ENCODE peak calls at places on chromosomes 12 and 14, in seven cellular contexts. One of them, this sample, is unnamed.

GRCh38 chr12:56957229-56958052 is at the start of gene RDH16:
- DNase-seq in tibial artery: no peak
- DNase-seq in Caki2: no peak
- DNase-seq in stimulated activated CD8-positive, alpha-beta memory T cell treated with anti-CD3 and anti-CD28 coated beads, Interleukin-15, amount 100 ng/mL, for 48 hours: no peak
- DNase-seq in glutamatergic neuron: no peak
- DNase-seq in C1 segment of cervical spinal cord: no peak
- DNase-seq in NCI-H1436: no peak
- DNase-seq in this sample: no peak

GRCh38 chr12:52259850-52260249 is 14.6 kb upstream of the KRT86 start:
- DNase-seq in tibial artery: peak
- DNase-seq in Caki2: no peak
- DNase-seq in stimulated activated CD8-positive, alpha-beta memory T cell treated with anti-CD3 and anti-CD28 coated beads, Interleukin-15, amount 100 ng/mL, for 48 hours: no peak
- DNase-seq in glutamatergic neuron: no peak
- DNase-seq in C1 segment of cervical spinal cord: no peak
- DNase-seq in NCI-H1436: no peak
- DNase-seq in this sample: peak

GRCh38 chr12:54418441-54419087 is 502 bp downstream of the ITGA5 start:
- DNase-seq in tibial artery: no peak
- DNase-seq in Caki2: no peak
- DNase-seq in stimulated activated CD8-positive, alpha-beta memory T cell treated with anti-CD3 and anti-CD28 coated beads, Interleukin-15, amount 100 ng/mL, for 48 hours: no peak
- DNase-seq in glutamatergic neuron: no peak
- DNase-seq in C1 segment of cervical spinal cord: no peak
- DNase-seq in NCI-H1436: no peak
- DNase-seq in this sample: no peak

GRCh38 chr12:120015313-120015712 is 26.3 kb downstream of the BICDL1 start:
- DNase-seq in tibial artery: no peak
- DNase-seq in Caki2: no peak
- DNase-seq in stimulated activated CD8-positive, alpha-beta memory T cell treated with anti-CD3 and anti-CD28 coated beads, Interleukin-15, amount 100 ng/mL, for 48 hours: peak
- DNase-seq in glutamatergic neuron: no peak
- DNase-seq in C1 segment of cervical spinal cord: no peak
- DNase-seq in NCI-H1436: no peak
- DNase-seq in this sample: no peak

GRCh38 chr12:80262372-80263170 is 163.2 kb downstream of the OTOGL start:
- DNase-seq in tibial artery: no peak
- DNase-seq in Caki2: peak
- DNase-seq in stimulated activated CD8-positive, alpha-beta memory T cell treated with anti-CD3 and anti-CD28 coated beads, Interleukin-15, amount 100 ng/mL, for 48 hours: no peak
- DNase-seq in glutamatergic neuron: no peak
- DNase-seq in C1 segment of cervical spinal cord: no peak
- DNase-seq in NCI-H1436: no peak
- DNase-seq in this sample: no peak

GRCh38 chr14:105487986-105488777 is 1.5 kb downstream of the CRIP1 start:
- DNase-seq in tibial artery: no peak
- DNase-seq in Caki2: no peak
- DNase-seq in stimulated activated CD8-positive, alpha-beta memory T cell treated with anti-CD3 and anti-CD28 coated beads, Interleukin-15, amount 100 ng/mL, for 48 hours: no peak
- DNase-seq in glutamatergic neuron: no peak
- DNase-seq in C1 segment of cervical spinal cord: no peak
- DNase-seq in NCI-H1436: no peak
- DNase-seq in this sample: no peak

GRCh38 chr12:48002179-48002601 is 2.1 kb downstream of the COL2A1 start:
- DNase-seq in tibial artery: no peak
- DNase-seq in Caki2: no peak
- DNase-seq in stimulated activated CD8-positive, alpha-beta memory T cell treated with anti-CD3 and anti-CD28 coated beads, Interleukin-15, amount 100 ng/mL, for 48 hours: no peak
- DNase-seq in glutamatergic neuron: no peak
- DNase-seq in C1 segment of cervical spinal cord: no peak
- DNase-seq in NCI-H1436: no peak
- DNase-seq in this sample: no peak

GRCh38 chr14:31834616-31835015 is 242.5 kb upstream of the ARHGAP5 start:
- DNase-seq in tibial artery: no peak
- DNase-seq in Caki2: no peak
- DNase-seq in stimulated activated CD8-positive, alpha-beta memory T cell treated with anti-CD3 and anti-CD28 coated beads, Interleukin-15, amount 100 ng/mL, for 48 hours: no peak
- DNase-seq in glutamatergic neuron: no peak
- DNase-seq in C1 segment of cervical spinal cord: no peak
- DNase-seq in NCI-H1436: no peak
- DNase-seq in this sample: peak

GRCh38 chr14:103476631-103477030 is 46.0 kb downstream of the CKB start:
- DNase-seq in tibial artery: no peak
- DNase-seq in Caki2: no peak
- DNase-seq in stimulated activated CD8-positive, alpha-beta memory T cell treated with anti-CD3 and anti-CD28 coated beads, Interleukin-15, amount 100 ng/mL, for 48 hours: no peak
- DNase-seq in glutamatergic neuron: no peak
- DNase-seq in C1 segment of cervical spinal cord: no peak
- DNase-seq in NCI-H1436: no peak
- DNase-seq in this sample: no peak

GRCh38 chr14:21999400-21999799 is 325.8 kb upstream of the OR4E1 start:
- DNase-seq in tibial artery: no peak
- DNase-seq in Caki2: no peak
- DNase-seq in stimulated activated CD8-positive, alpha-beta memory T cell treated with anti-CD3 and anti-CD28 coated beads, Interleukin-15, amount 100 ng/mL, for 48 hours: no peak
- DNase-seq in glutamatergic neuron: no peak
- DNase-seq in C1 segment of cervical spinal cord: no peak
- DNase-seq in NCI-H1436: no peak
- DNase-seq in this sample: no peak

GRCh38 chr12:34190054-34190453 is 167.8 kb downstream of the ALG10 start:
- DNase-seq in tibial artery: no peak
- DNase-seq in Caki2: no peak
- DNase-seq in stimulated activated CD8-positive, alpha-beta memory T cell treated with anti-CD3 and anti-CD28 coated beads, Interleukin-15, amount 100 ng/mL, for 48 hours: no peak
- DNase-seq in glutamatergic neuron: no peak
- DNase-seq in C1 segment of cervical spinal cord: no peak
- DNase-seq in NCI-H1436: no peak
- DNase-seq in this sample: no peak

GRCh38 chr12:75553398-75553797 is 42.0 kb upstream of the KRR1 start:
- DNase-seq in tibial artery: no peak
- DNase-seq in Caki2: no peak
- DNase-seq in stimulated activated CD8-positive, alpha-beta memory T cell treated with anti-CD3 and anti-CD28 coated beads, Interleukin-15, amount 100 ng/mL, for 48 hours: no peak
- DNase-seq in glutamatergic neuron: no peak
- DNase-seq in C1 segment of cervical spinal cord: no peak
- DNase-seq in NCI-H1436: no peak
- DNase-seq in this sample: no peak

GRCh38 chr14:105315211-105315721 is 718 bp downstream of the PACS2 start:
- DNase-seq in tibial artery: peak
- DNase-seq in Caki2: no peak
- DNase-seq in stimulated activated CD8-positive, alpha-beta memory T cell treated with anti-CD3 and anti-CD28 coated beads, Interleukin-15, amount 100 ng/mL, for 48 hours: no peak
- DNase-seq in glutamatergic neuron: peak
- DNase-seq in C1 segment of cervical spinal cord: no peak
- DNase-seq in NCI-H1436: peak
- DNase-seq in this sample: peak

GRCh38 chr12:55929306-55929791 is 1.6 kb upstream of the DGKA start:
- DNase-seq in tibial artery: no peak
- DNase-seq in Caki2: no peak
- DNase-seq in stimulated activated CD8-positive, alpha-beta memory T cell treated with anti-CD3 and anti-CD28 coated beads, Interleukin-15, amount 100 ng/mL, for 48 hours: peak
- DNase-seq in glutamatergic neuron: no peak
- DNase-seq in C1 segment of cervical spinal cord: no peak
- DNase-seq in NCI-H1436: no peak
- DNase-seq in this sample: no peak

GRCh38 chr12:121774968-121775474 is 18.5 kb downstream of the RHOF start:
- DNase-seq in tibial artery: no peak
- DNase-seq in Caki2: no peak
- DNase-seq in stimulated activated CD8-positive, alpha-beta memory T cell treated with anti-CD3 and anti-CD28 coated beads, Interleukin-15, amount 100 ng/mL, for 48 hours: no peak
- DNase-seq in glutamatergic neuron: no peak
- DNase-seq in C1 segment of cervical spinal cord: no peak
- DNase-seq in NCI-H1436: no peak
- DNase-seq in this sample: no peak

GRCh38 chr12:62215506-62215905 is 44.7 kb upstream of the USP15 start:
- DNase-seq in tibial artery: no peak
- DNase-seq in Caki2: no peak
- DNase-seq in stimulated activated CD8-positive, alpha-beta memory T cell treated with anti-CD3 and anti-CD28 coated beads, Interleukin-15, amount 100 ng/mL, for 48 hours: no peak
- DNase-seq in glutamatergic neuron: no peak
- DNase-seq in C1 segment of cervical spinal cord: no peak
- DNase-seq in NCI-H1436: no peak
- DNase-seq in this sample: no peak

GRCh38 chr12:107593713-107594381 is 91.8 kb upstream of the PWP1 start:
- DNase-seq in tibial artery: no peak
- DNase-seq in Caki2: no peak
- DNase-seq in stimulated activated CD8-positive, alpha-beta memory T cell treated with anti-CD3 and anti-CD28 coated beads, Interleukin-15, amount 100 ng/mL, for 48 hours: no peak
- DNase-seq in glutamatergic neuron: no peak
- DNase-seq in C1 segment of cervical spinal cord: no peak
- DNase-seq in NCI-H1436: no peak
- DNase-seq in this sample: no peak

GRCh38 chr14:105150368-105151111 is 18.0 kb downstream of the JAG2 start:
- DNase-seq in tibial artery: no peak
- DNase-seq in Caki2: no peak
- DNase-seq in stimulated activated CD8-positive, alpha-beta memory T cell treated with anti-CD3 and anti-CD28 coated beads, Interleukin-15, amount 100 ng/mL, for 48 hours: no peak
- DNase-seq in glutamatergic neuron: peak
- DNase-seq in C1 segment of cervical spinal cord: no peak
- DNase-seq in NCI-H1436: no peak
- DNase-seq in this sample: no peak

GRCh38 chr12:124658302-124658701 is 90.9 kb upstream of the NCOR2 start:
- DNase-seq in tibial artery: no peak
- DNase-seq in Caki2: no peak
- DNase-seq in stimulated activated CD8-positive, alpha-beta memory T cell treated with anti-CD3 and anti-CD28 coated beads, Interleukin-15, amount 100 ng/mL, for 48 hours: no peak
- DNase-seq in glutamatergic neuron: no peak
- DNase-seq in C1 segment of cervical spinal cord: no peak
- DNase-seq in NCI-H1436: no peak
- DNase-seq in this sample: no peak

GRCh38 chr12:52876371-52876770 is 27.6 kb upstream of the KRT78 start:
- DNase-seq in tibial artery: no peak
- DNase-seq in Caki2: peak
- DNase-seq in stimulated activated CD8-positive, alpha-beta memory T cell treated with anti-CD3 and anti-CD28 coated beads, Interleukin-15, amount 100 ng/mL, for 48 hours: no peak
- DNase-seq in glutamatergic neuron: no peak
- DNase-seq in C1 segment of cervical spinal cord: no peak
- DNase-seq in NCI-H1436: no peak
- DNase-seq in this sample: no peak

GRCh38 chr14:89368490-89369477 is 48.2 kb downstream of the FOXN3 start:
- DNase-seq in tibial artery: no peak
- DNase-seq in Caki2: no peak
- DNase-seq in stimulated activated CD8-positive, alpha-beta memory T cell treated with anti-CD3 and anti-CD28 coated beads, Interleukin-15, amount 100 ng/mL, for 48 hours: no peak
- DNase-seq in glutamatergic neuron: no peak
- DNase-seq in C1 segment of cervical spinal cord: no peak
- DNase-seq in NCI-H1436: no peak
- DNase-seq in this sample: no peak

GRCh38 chr14:102020058-102020971 is 55.9 kb downstream of the DYNC1H1 start:
- DNase-seq in tibial artery: no peak
- DNase-seq in Caki2: peak
- DNase-seq in stimulated activated CD8-positive, alpha-beta memory T cell treated with anti-CD3 and anti-CD28 coated beads, Interleukin-15, amount 100 ng/mL, for 48 hours: peak
- DNase-seq in glutamatergic neuron: no peak
- DNase-seq in C1 segment of cervical spinal cord: no peak
- DNase-seq in NCI-H1436: no peak
- DNase-seq in this sample: no peak

GRCh38 chr12:79455314-79455713 is 235.4 kb downstream of the PAWR start:
- DNase-seq in tibial artery: no peak
- DNase-seq in Caki2: peak
- DNase-seq in stimulated activated CD8-positive, alpha-beta memory T cell treated with anti-CD3 and anti-CD28 coated beads, Interleukin-15, amount 100 ng/mL, for 48 hours: no peak
- DNase-seq in glutamatergic neuron: no peak
- DNase-seq in C1 segment of cervical spinal cord: no peak
- DNase-seq in NCI-H1436: no peak
- DNase-seq in this sample: no peak

GRCh38 chr14:100729982-100730381 is 3.3 kb downstream of the DLK1 start:
- DNase-seq in tibial artery: no peak
- DNase-seq in Caki2: no peak
- DNase-seq in stimulated activated CD8-positive, alpha-beta memory T cell treated with anti-CD3 and anti-CD28 coated beads, Interleukin-15, amount 100 ng/mL, for 48 hours: no peak
- DNase-seq in glutamatergic neuron: no peak
- DNase-seq in C1 segment of cervical spinal cord: no peak
- DNase-seq in NCI-H1436: no peak
- DNase-seq in this sample: no peak

GRCh38 chr12:85794551-85794950 is 41.7 kb downstream of the RASSF9 start:
- DNase-seq in tibial artery: no peak
- DNase-seq in Caki2: no peak
- DNase-seq in stimulated activated CD8-positive, alpha-beta memory T cell treated with anti-CD3 and anti-CD28 coated beads, Interleukin-15, amount 100 ng/mL, for 48 hours: no peak
- DNase-seq in glutamatergic neuron: no peak
- DNase-seq in C1 segment of cervical spinal cord: no peak
- DNase-seq in NCI-H1436: no peak
- DNase-seq in this sample: no peak

GRCh38 chr12:77049767-77050353 is 15.5 kb downstream of the E2F7 start:
- DNase-seq in tibial artery: no peak
- DNase-seq in Caki2: peak
- DNase-seq in stimulated activated CD8-positive, alpha-beta memory T cell treated with anti-CD3 and anti-CD28 coated beads, Interleukin-15, amount 100 ng/mL, for 48 hours: no peak
- DNase-seq in glutamatergic neuron: no peak
- DNase-seq in C1 segment of cervical spinal cord: no peak
- DNase-seq in NCI-H1436: peak
- DNase-seq in this sample: peak

GRCh38 chr14:26370118-26370517 is 227.7 kb downstream of the NOVA1 start:
- DNase-seq in tibial artery: no peak
- DNase-seq in Caki2: peak
- DNase-seq in stimulated activated CD8-positive, alpha-beta memory T cell treated with anti-CD3 and anti-CD28 coated beads, Interleukin-15, amount 100 ng/mL, for 48 hours: no peak
- DNase-seq in glutamatergic neuron: no peak
- DNase-seq in C1 segment of cervical spinal cord: no peak
- DNase-seq in NCI-H1436: no peak
- DNase-seq in this sample: peak

GRCh38 chr12:95805864-95806669 is 15.5 kb upstream of the NTN4 start:
- DNase-seq in tibial artery: peak
- DNase-seq in Caki2: peak
- DNase-seq in stimulated activated CD8-positive, alpha-beta memory T cell treated with anti-CD3 and anti-CD28 coated beads, Interleukin-15, amount 100 ng/mL, for 48 hours: no peak
- DNase-seq in glutamatergic neuron: no peak
- DNase-seq in C1 segment of cervical spinal cord: no peak
- DNase-seq in NCI-H1436: no peak
- DNase-seq in this sample: no peak

GRCh38 chr12:47903151-47903611 is 1.6 kb downstream of the VDR start:
- DNase-seq in tibial artery: peak
- DNase-seq in Caki2: peak
- DNase-seq in stimulated activated CD8-positive, alpha-beta memory T cell treated with anti-CD3 and anti-CD28 coated beads, Interleukin-15, amount 100 ng/mL, for 48 hours: no peak
- DNase-seq in glutamatergic neuron: no peak
- DNase-seq in C1 segment of cervical spinal cord: no peak
- DNase-seq in NCI-H1436: no peak
- DNase-seq in this sample: no peak

GRCh38 chr12:56029666-56030293 is 8.9 kb downstream of the IKZF4 start:
- DNase-seq in tibial artery: no peak
- DNase-seq in Caki2: peak
- DNase-seq in stimulated activated CD8-positive, alpha-beta memory T cell treated with anti-CD3 and anti-CD28 coated beads, Interleukin-15, amount 100 ng/mL, for 48 hours: peak
- DNase-seq in glutamatergic neuron: peak
- DNase-seq in C1 segment of cervical spinal cord: no peak
- DNase-seq in NCI-H1436: no peak
- DNase-seq in this sample: peak

GRCh38 chr14:104232070-104232484 is 93.7 kb downstream of the KIF26A start:
- DNase-seq in tibial artery: no peak
- DNase-seq in Caki2: no peak
- DNase-seq in stimulated activated CD8-positive, alpha-beta memory T cell treated with anti-CD3 and anti-CD28 coated beads, Interleukin-15, amount 100 ng/mL, for 48 hours: no peak
- DNase-seq in glutamatergic neuron: no peak
- DNase-seq in C1 segment of cervical spinal cord: no peak
- DNase-seq in NCI-H1436: no peak
- DNase-seq in this sample: no peak

GRCh38 chr14:102138935-102139247 is 806 bp upstream of the WDR20 start:
- DNase-seq in tibial artery: no peak
- DNase-seq in Caki2: no peak
- DNase-seq in stimulated activated CD8-positive, alpha-beta memory T cell treated with anti-CD3 and anti-CD28 coated beads, Interleukin-15, amount 100 ng/mL, for 48 hours: no peak
- DNase-seq in glutamatergic neuron: no peak
- DNase-seq in C1 segment of cervical spinal cord: no peak
- DNase-seq in NCI-H1436: no peak
- DNase-seq in this sample: no peak

GRCh38 chr12:34244608-34245007 is 222.3 kb downstream of the ALG10 start:
- DNase-seq in tibial artery: no peak
- DNase-seq in Caki2: no peak
- DNase-seq in stimulated activated CD8-positive, alpha-beta memory T cell treated with anti-CD3 and anti-CD28 coated beads, Interleukin-15, amount 100 ng/mL, for 48 hours: no peak
- DNase-seq in glutamatergic neuron: no peak
- DNase-seq in C1 segment of cervical spinal cord: no peak
- DNase-seq in NCI-H1436: no peak
- DNase-seq in this sample: no peak

GRCh38 chr12:106256524-106256923 is 8.7 kb upstream of the CKAP4 start:
- DNase-seq in tibial artery: no peak
- DNase-seq in Caki2: no peak
- DNase-seq in stimulated activated CD8-positive, alpha-beta memory T cell treated with anti-CD3 and anti-CD28 coated beads, Interleukin-15, amount 100 ng/mL, for 48 hours: no peak
- DNase-seq in glutamatergic neuron: no peak
- DNase-seq in C1 segment of cervical spinal cord: no peak
- DNase-seq in NCI-H1436: no peak
- DNase-seq in this sample: no peak

GRCh38 chr12:57754411-57755193 is at the start of gene MARCHF9:
- DNase-seq in tibial artery: peak
- DNase-seq in Caki2: peak
- DNase-seq in stimulated activated CD8-positive, alpha-beta memory T cell treated with anti-CD3 and anti-CD28 coated beads, Interleukin-15, amount 100 ng/mL, for 48 hours: peak
- DNase-seq in glutamatergic neuron: peak
- DNase-seq in C1 segment of cervical spinal cord: no peak
- DNase-seq in NCI-H1436: peak
- DNase-seq in this sample: peak

GRCh38 chr12:111758120-111758561 is 8.6 kb upstream of the ALDH2 start:
- DNase-seq in tibial artery: no peak
- DNase-seq in Caki2: no peak
- DNase-seq in stimulated activated CD8-positive, alpha-beta memory T cell treated with anti-CD3 and anti-CD28 coated beads, Interleukin-15, amount 100 ng/mL, for 48 hours: no peak
- DNase-seq in glutamatergic neuron: no peak
- DNase-seq in C1 segment of cervical spinal cord: no peak
- DNase-seq in NCI-H1436: no peak
- DNase-seq in this sample: no peak

This sample was measured in COR-L47.